ENCODE peak calls at places on chromosomes 2 and 18, in seven cellular contexts. E is gastrocnemius medialis, D is heart left ventricle, B is uterus, J is suprapubic skin, N is GM12891, Q is A549. T is an unnamed sample.

GRCh38 chr2:160076935-160077334 is 14.5 kb upstream of the PLA2R1 start:
- DNase-seq in J (no peak), Q (no peak), B (no peak), N (no peak), D (no peak), E (no peak), T (no peak)

GRCh38 chr2:223465793-223466192 is 136.4 kb downstream of the SCG2 start:
- DNase-seq in B (peak), J (peak), E (peak), N (no peak), Q (peak), D (peak), T (peak)

GRCh38 chr2:50291535-50291934 is 740.4 kb downstream of the NRXN1 start:
- DNase-seq in Q (no peak), N (no peak), J (no peak), B (no peak), E (no peak), D (no peak), T (no peak)

GRCh38 chr2:14941151-14941631 is 308.7 kb downstream of the LRATD1 start:
- DNase-seq in N (no peak), J (no peak), B (no peak), E (no peak), D (no peak), Q (no peak), T (no peak)

GRCh38 chr2:100964222-100964621 is 37.9 kb upstream of the RPL31 start:
- DNase-seq in N (no peak), B (no peak), J (no peak), D (no peak), E (no peak), Q (no peak), T (no peak)

GRCh38 chr2:237786936-237787335 is 11.6 kb upstream of the RBM44 start:
- DNase-seq in B (no peak), Q (no peak), J (no peak), N (no peak), D (no peak), E (no peak), T (no peak)

GRCh38 chr2:42234056-42234455 is 64.9 kb downstream of the EML4 start:
- DNase-seq in D (no peak), Q (no peak), B (no peak), E (no peak), N (no peak), J (no peak), T (no peak)

GRCh38 chr2:216636570-216637450 is 3.6 kb downstream of the IGFBP2 start:
- DNase-seq in B (no peak), J (no peak), N (no peak), D (no peak), Q (peak), E (no peak), T (peak)

GRCh38 chr18:11336241-11336640 is 186.9 kb upstream of the PIEZO2 start:
- DNase-seq in D (no peak), Q (no peak), B (no peak), N (no peak), J (no peak), E (peak), T (no peak)
- TF ChIP-seq POLR2A in D (no peak), Q (no peak), B (no peak), N (no peak), J (no peak), E (no peak), T (no peak)

GRCh38 chr2:144332356-144333143 is 187.4 kb downstream of the ZEB2 start:
- DNase-seq in N (peak), B (peak), J (peak), E (peak), D (peak), Q (peak), T (peak)
- TF ChIP-seq POLR2A in N (no peak), B (peak), J (peak), E (peak), D (peak), Q (peak), T (no peak)

GRCh38 chr18:80147418-80148315 is 38.6 kb downstream of the ADNP2 start:
- DNase-seq in N (peak), D (peak), E (peak), J (peak), B (peak), Q (peak), T (peak)
- TF ChIP-seq POLR2A in N (peak), D (no peak), E (no peak), J (no peak), B (no peak), Q (peak), T (no peak)

DNA sequence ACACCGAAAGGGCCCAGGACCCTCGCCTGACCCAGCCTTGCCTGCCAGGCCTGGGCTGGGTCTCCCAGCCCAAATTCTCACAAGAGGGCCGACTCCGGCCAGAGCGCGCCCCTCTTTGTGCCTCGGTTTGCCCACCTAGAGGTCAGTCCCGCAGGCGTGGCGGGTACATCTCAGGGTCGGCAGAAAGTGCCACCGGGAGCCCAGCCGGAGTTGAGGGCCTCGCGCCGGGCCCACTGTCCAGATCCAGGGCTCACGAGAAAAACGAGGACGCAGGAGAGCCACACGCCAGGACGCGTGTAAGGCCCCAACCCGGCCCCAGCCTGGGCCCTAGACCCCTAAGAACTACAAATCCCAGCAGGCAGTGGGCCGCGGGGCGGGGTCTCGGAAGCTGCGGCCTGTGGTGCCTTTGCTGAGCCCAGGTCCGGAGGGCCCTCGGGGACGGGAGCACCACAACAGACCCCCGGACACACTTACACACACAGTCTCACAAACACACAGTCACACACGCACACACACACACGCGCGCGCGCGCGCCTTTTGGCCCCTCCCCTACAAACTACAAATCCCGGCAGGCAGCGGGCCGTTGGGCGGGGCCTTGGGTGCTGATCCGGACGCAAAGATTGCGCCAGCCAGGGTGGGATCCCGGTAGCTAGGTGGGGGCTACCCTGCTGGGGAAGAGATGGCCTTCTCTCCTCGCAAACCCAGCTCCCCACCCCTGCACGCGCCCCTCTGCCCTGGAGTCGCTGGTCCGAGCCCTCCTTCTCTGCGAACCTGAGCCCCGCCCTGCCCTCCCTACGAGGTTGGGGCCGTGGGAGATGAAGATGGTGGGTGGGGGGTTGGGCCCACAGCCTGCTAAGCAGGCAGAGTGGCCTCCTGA is at the start of gene SH2D6:
- DNase-seq in B (peak), E (peak), Q (peak), J (peak), N (peak), D (peak), T (peak)
- TF ChIP-seq POLR2A in B (peak), E (peak), Q (peak), J (no peak), N (peak), D (peak), T (no peak)

GRCh38 chr18:3451166-3451988 is 1.4 kb downstream of the TGIF1 start:
- DNase-seq in J (peak), N (no peak), D (peak), B (peak), E (peak), Q (peak), T (peak)
- TF ChIP-seq POLR2A in J (peak), N (no peak), D (peak), B (peak), E (peak), Q (no peak), T (peak)

GRCh38 chr2:19711470-19712372 is 190.1 kb downstream of the TTC32 start:
- DNase-seq in J (peak), D (no peak), B (peak), E (no peak), Q (peak), N (no peak), T (no peak)
- TF ChIP-seq POLR2A in J (no peak), D (no peak), B (no peak), E (no peak), Q (no peak), N (no peak), T (no peak)

GRCh38 chr18:79951545-79952456 is at the start of gene SLC66A2:
- DNase-seq in D (peak), J (peak), E (peak), Q (peak), B (peak), N (peak), T (peak)
- TF ChIP-seq POLR2A in D (peak), J (peak), E (peak), Q (peak), B (peak), N (no peak), T (no peak)

GRCh38 chr2:233300401-233300800 is 7.2 kb upstream of the SAG start:
- DNase-seq in D (no peak), N (no peak), J (no peak), B (no peak), E (no peak), Q (no peak), T (no peak)
- TF ChIP-seq POLR2A in D (no peak), N (no peak), J (no peak), B (no peak), E (no peak), Q (no peak), T (no peak)

T was measured in stomach.